ENCODE peak calls at places on chromosomes 12 and 14, in seven cellular contexts. F is transverse colon, Y is stomach, S is Peyer's patch, J is K562, Z is body of pancreas, I is adrenal gland. A is an unnamed sample.

GRCh38 chr12:113332688-113333087 is 2.2 kb downstream of the SLC8B1 start:
- DNase-seq in F (no peak), S (no peak), I (no peak), Z (no peak), J (no peak), Y (no peak), A (no peak)

GRCh38 chr14:35402323-35403084 is 2.0 kb downstream of the NFKBIA start:
- DNase-seq in J (no peak), S (peak), Y (no peak), I (no peak), F (peak), Z (peak), A (no peak)

GRCh38 chr14:97071177-97071576 is 274.0 kb downstream of the VRK1 start:
- DNase-seq in F (no peak), Z (no peak), I (no peak), Y (no peak), S (no peak), J (no peak), A (no peak)

GRCh38 chr14:95490727-95491451 is 25.6 kb downstream of the SYNE3 start:
- DNase-seq in J (no peak), F (peak), I (no peak), Z (no peak), S (no peak), Y (no peak), A (peak)

GRCh38 chr12:49059385-49060232 is 985 bp downstream of the KMT2D start:
- DNase-seq in J (peak), F (peak), Z (no peak), I (no peak), S (no peak), Y (no peak), A (no peak)

GRCh38 chr12:117803013-117803412 is 165.8 kb downstream of the KSR2 start:
- DNase-seq in Z (peak), S (no peak), I (no peak), F (peak), Y (no peak), J (no peak), A (no peak)

GRCh38 chr12:5244513-5244972 is 187.4 kb upstream of the NTF3 start:
- DNase-seq in F (peak), I (no peak), J (peak), Y (peak), Z (no peak), S (no peak), A (no peak)

GRCh38 chr14:102675396-102675795 is 82.9 kb downstream of the RCOR1 start:
- DNase-seq in J (no peak), Z (no peak), Y (no peak), I (no peak), S (no peak), F (no peak), A (no peak)

GRCh38 chr14:102500190-102500661 is 9.3 kb downstream of the ANKRD9 start:
- DNase-seq in Y (no peak), I (no peak), Z (no peak), J (no peak), S (no peak), F (peak), A (peak)

GRCh38 chr12:85642810-85643209 is 193.4 kb downstream of the RASSF9 start:
- DNase-seq in Z (no peak), J (no peak), S (no peak), Y (no peak), I (no peak), F (no peak), A (no peak)

GRCh38 chr12:104687823-104688573 is 231.2 kb downstream of the CHST11 start:
- DNase-seq in Z (no peak), S (no peak), Y (no peak), F (no peak), I (no peak), J (no peak), A (no peak)

GRCh38 chr12:50568338-50569155 is 63.8 kb downstream of the DIP2B start:
- DNase-seq in Z (no peak), I (no peak), J (no peak), S (no peak), F (no peak), Y (no peak), A (no peak)

GRCh38 chr14:68598621-68599447 is 194.0 kb downstream of the ZFP36L1 start:
- DNase-seq in S (peak), I (peak), J (no peak), Z (peak), Y (peak), F (peak), A (peak)
- TF ChIP-seq POLR2A in S (no peak), I (no peak), J (no peak), Z (peak), Y (no peak), F (no peak), A (no peak)

GRCh38 chr14:99747582-99748330 is 45.5 kb upstream of the EML1 start:
- DNase-seq in F (no peak), Z (no peak), S (no peak), J (no peak), I (peak), Y (no peak), A (no peak)

GRCh38 chr14:99749142-99749541 is 44.1 kb upstream of the EML1 start:
- DNase-seq in Z (no peak), Y (no peak), I (no peak), S (no peak), J (no peak), F (no peak), A (no peak)

GRCh38 chr14:99747167-99747566 is 46.0 kb upstream of the EML1 start:
- DNase-seq in Z (no peak), J (no peak), Y (no peak), F (no peak), I (peak), S (no peak), A (no peak)

GRCh38 chr14:99749763-99750715 is 43.2 kb upstream of the EML1 start:
- DNase-seq in Y (no peak), S (no peak), F (no peak), I (peak), Z (peak), J (no peak), A (no peak)

GRCh38 chr14:99748529-99748928 is 44.7 kb upstream of the EML1 start:
- DNase-seq in F (no peak), Y (no peak), Z (no peak), J (no peak), S (no peak), I (no peak), A (no peak)
- TF ChIP-seq CTCF in F (no peak), Y (no peak), Z (no peak), J (no peak), S (no peak), I (no peak), A (no peak)

DNA sequence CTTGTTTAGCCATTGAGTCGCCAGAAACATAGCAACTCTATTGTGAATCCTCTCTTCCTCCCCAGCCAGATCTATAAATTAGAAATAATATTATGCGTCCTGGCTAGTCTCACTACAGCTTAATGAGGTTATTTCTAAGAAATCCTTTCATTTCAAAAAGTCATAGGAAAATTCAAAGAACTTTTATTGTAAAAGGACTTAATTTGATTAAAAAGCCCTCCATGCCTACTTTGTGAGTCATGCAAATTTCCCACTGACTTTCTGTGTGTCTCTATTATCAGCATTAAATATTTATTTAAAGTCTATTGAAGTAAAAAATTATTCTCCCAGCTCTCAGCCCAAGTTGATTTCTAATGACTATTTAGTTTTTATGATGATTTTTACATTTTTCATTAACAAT is 160.7 kb downstream of the PHLDA1 start:
- DNase-seq in S (no peak), Z (no peak), Y (no peak), F (no peak), J (no peak), I (no peak), A (no peak)
- TF ChIP-seq POLR2A in S (no peak), Z (no peak), Y (no peak), F (no peak), J (no peak), I (no peak), A (no peak)

GRCh38 chr12:55739025-55739378 is 3.9 kb upstream of the GDF11 start:
- DNase-seq in I (no peak), F (no peak), Y (no peak), S (no peak), Z (no peak), J (no peak), A (no peak)

GRCh38 chr12:55737581-55738112 is 5.3 kb upstream of the GDF11 start:
- DNase-seq in J (no peak), I (no peak), Y (no peak), Z (no peak), S (no peak), F (no peak), A (peak)

GRCh38 chr12:55738113-55739024 is 4.6 kb upstream of the GDF11 start:
- DNase-seq in Y (peak), S (peak), J (peak), Z (peak), F (peak), I (peak), A (peak)

GRCh38 chr12:55736076-55736475 is 6.8 kb upstream of the GDF11 start:
- DNase-seq in Y (no peak), Z (no peak), F (no peak), J (no peak), I (no peak), S (no peak), A (no peak)

GRCh38 chr12:55736780-55737580 is 5.9 kb upstream of the GDF11 start:
- DNase-seq in Y (peak), Z (peak), I (peak), S (peak), F (peak), J (peak), A (no peak)
- TF ChIP-seq CTCF in Y (peak), Z (peak), I (peak), S (peak), F (peak), J (peak), A (peak)

GRCh38 chr12:13044002-13044858 is at the start of gene FAM234B:
- DNase-seq in F (peak), Z (peak), Y (peak), J (peak), I (peak), S (peak), A (peak)
- TF ChIP-seq POLR2A in F (no peak), Z (no peak), Y (no peak), J (no peak), I (no peak), S (no peak), A (no peak)

DNA sequence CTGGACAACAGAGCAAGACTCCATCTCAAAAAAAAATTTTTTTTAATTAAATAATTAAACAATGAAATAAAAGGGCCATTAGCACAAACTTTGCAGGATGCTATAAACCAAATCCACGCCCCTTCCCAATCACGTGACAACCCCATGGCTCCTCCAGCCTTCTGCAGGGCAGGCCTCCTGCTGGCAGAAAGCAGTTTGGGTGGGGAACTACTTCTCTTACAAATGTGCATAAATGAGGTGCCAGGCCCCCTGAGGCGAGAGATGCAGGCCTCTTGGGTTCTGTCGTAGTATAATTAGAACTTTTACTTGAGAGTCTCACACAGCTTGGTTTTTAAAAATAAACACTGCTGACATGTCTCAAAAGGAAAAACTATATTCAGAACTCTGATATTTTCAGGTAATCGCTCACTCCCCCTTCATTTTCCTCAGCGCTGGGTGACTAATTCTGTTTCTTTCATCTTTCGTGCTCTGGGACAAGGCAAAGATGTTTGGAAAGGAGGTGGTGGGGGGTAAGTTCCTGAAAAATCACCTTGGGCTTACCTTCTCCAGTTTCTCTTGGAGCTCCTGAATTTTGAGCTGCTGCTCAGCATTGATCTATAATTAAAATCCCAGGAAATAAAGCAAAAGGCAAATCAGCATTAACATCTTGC is 101.7 kb downstream of the CIT start:
- DNase-seq in J (no peak), I (no peak), Z (no peak), S (no peak), Y (no peak), F (no peak), A (no peak)
- TF ChIP-seq CTCF in J (no peak), I (no peak), Z (no peak), S (no peak), Y (no peak), F (no peak), A (no peak)

A was measured in lower leg skin.